ENCODE peak calls at places on chromosomes 6 and 20, in six cellular contexts. V is SK-N-SH, D is tibial artery, Y is activated B cell treated with CpG ODN at 0.5 μM for 24 hours, C is esophagus squamous epithelium, L is astrocyte of the spinal cord. S is an unnamed sample.

GRCh38 chr6:33018904-33019303 is 9.5 kb upstream of the HLA-DOA start:
- DNase-seq in C (peak; percentile 63), Y (no peak), D (peak; percentile 79), L (peak; percentile 4), V (no peak), S (no peak)

GRCh38 chr6:159203304-159204005 is 34.3 kb downstream of the FNDC1 start:
- DNase-seq in Y (no peak), V (no peak), C (no peak), D (peak; percentile 64), L (peak; percentile 83), S (no peak)

GRCh38 chr20:44738779-44739477 is 6.7 kb upstream of the KCNK15 start:
- DNase-seq in D (peak; percentile 72), L (peak; percentile 56), Y (no peak), C (peak; percentile 23), V (peak; percentile 88), S (no peak)

GRCh38 chr20:63260943-63261807 is 6.9 kb upstream of the NKAIN4 start:
- DNase-seq in L (no peak), C (no peak), D (no peak), V (no peak), Y (no peak), S (no peak)

GRCh38 chr20:12748359-12748994 is 260.3 kb upstream of the SPTLC3 start:
- DNase-seq in C (no peak), Y (no peak), D (no peak), V (no peak), L (no peak), S (no peak)

GRCh38 chr20:31719644-31720485 is 2.8 kb downstream of the BCL2L1 start:
- DNase-seq in Y (no peak), V (no peak), D (no peak), L (no peak), C (no peak), S (no peak)

GRCh38 chr6:5930143-5930770 is 76.5 kb downstream of the NRN1 start:
- DNase-seq in L (no peak), D (no peak), V (no peak), Y (no peak), C (no peak), S (no peak)

GRCh38 chr20:38373231-38373867 is 27.1 kb downstream of the LBP start:
- DNase-seq in C (no peak), Y (no peak), V (no peak), L (no peak), D (peak; percentile 48), S (no peak)

GRCh38 chr6:8499540-8499939 is 64.2 kb upstream of the SLC35B3 start:
- DNase-seq in V (peak; percentile 2), D (no peak), C (no peak), Y (no peak), L (no peak), S (no peak)

GRCh38 chr20:34040300-34041015 is 46.7 kb downstream of the RALY start:
- DNase-seq in C (no peak), V (no peak), L (no peak), Y (no peak), D (no peak), S (no peak)

GRCh38 chr6:44352259-44352658 is 9.8 kb downstream of the SPATS1 start:
- DNase-seq in Y (no peak), D (no peak), L (no peak), V (no peak), C (no peak), S (no peak)

GRCh38 chr6:24636681-24637080 is 9.3 kb downstream of the KIAA0319 start:
- DNase-seq in Y (no peak), V (no peak), L (no peak), D (no peak), C (no peak), S (no peak)

GRCh38 chr20:18058661-18059467 is 1.1 kb upstream of the OVOL2 start:
- DNase-seq in C (no peak), L (no peak), D (no peak), Y (no peak), V (peak; percentile 47), S (no peak)

GRCh38 chr6:41193171-41193734 is 7.7 kb downstream of the TREML2 start:
- DNase-seq in Y (no peak), D (no peak), L (no peak), V (no peak), C (no peak), S (no peak)

GRCh38 chr20:20407891-20408805 is 40.2 kb downstream of the INSM1 start:
- DNase-seq in Y (no peak), D (no peak), V (peak; percentile 76), L (no peak), C (no peak), S (no peak)

GRCh38 chr6:113318553-113318952 is 538.6 kb upstream of the MARCKS start:
- DNase-seq in L (peak; percentile 25), D (no peak), Y (no peak), V (no peak), C (no peak), S (no peak)

GRCh38 chr6:37515712-37516075 is 16.0 kb upstream of the CCDC167 start:
- DNase-seq in L (no peak), D (no peak), Y (no peak), C (no peak), V (peak; percentile 67), S (no peak)

GRCh38 chr6:35402136-35402855 is 49.8 kb upstream of the FANCE start:
- DNase-seq in Y (no peak), V (no peak), L (no peak), C (no peak), D (no peak), S (no peak)

GRCh38 chr6:19753822-19754221 is 83.3 kb upstream of the ID4 start:
- DNase-seq in C (no peak), D (no peak), L (no peak), Y (no peak), V (no peak), S (no peak)

GRCh38 chr6:144710207-144710606 is 425.1 kb downstream of the UTRN start:
- DNase-seq in V (no peak), L (peak; percentile 76), Y (no peak), D (no peak), C (no peak), S (no peak)

DNA sequence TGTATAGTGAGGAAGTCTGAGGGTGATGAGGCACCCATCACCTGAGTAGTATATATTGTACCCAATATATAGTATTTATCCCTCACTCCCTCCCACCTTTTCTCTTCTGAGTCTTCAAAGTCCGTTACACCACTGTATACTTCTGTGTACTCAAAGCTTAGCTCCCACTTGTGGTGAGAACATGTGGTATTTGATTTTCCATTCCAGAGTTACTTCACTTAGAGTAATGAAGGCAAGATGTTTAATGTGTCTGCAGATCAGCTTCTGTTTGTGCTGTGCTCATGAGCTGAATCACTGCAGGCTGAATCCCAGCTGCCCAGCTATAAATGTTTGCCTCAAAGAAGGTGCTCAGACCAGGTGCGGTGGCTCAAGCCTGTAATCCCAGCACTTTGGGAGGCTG is 139.3 kb upstream of the FOXA2 start:
- DNase-seq in C (no peak), Y (no peak), D (no peak), L (no peak), V (no peak), S (no peak)
- TF ChIP-seq CTCF in C (no peak), Y (no peak), D (no peak), L (no peak), V (no peak), S (no peak)

DNA sequence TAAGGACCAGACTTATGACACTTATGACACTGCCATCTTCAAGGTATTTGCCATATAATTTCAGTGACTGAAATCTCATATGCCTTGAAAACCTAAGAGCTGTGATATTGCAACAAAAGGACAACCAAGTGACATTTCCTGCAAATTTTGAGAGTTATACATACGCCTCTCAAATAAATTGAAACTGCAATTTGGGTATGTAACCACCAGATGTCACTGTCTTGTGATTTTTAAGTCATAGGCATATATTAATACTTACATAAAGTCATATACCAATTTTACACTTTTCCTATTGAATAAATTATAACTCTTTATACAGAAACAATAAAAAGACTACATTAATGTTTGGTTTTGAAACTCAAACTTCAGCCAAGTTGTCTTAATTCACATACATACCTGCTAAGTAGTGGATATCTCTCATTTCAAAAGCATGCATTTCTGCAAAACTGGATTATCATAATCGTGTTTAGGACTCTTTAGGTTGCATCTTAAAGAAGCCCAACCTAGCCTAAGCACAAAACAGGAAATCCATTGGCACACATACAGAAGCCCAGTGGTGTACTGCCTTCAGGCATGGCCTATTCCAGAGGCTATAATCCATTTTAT is 180.2 kb downstream of the PACRG start:
- DNase-seq in V (no peak), D (no peak), C (no peak), Y (no peak), L (peak; percentile 79), S (no peak)
- TF ChIP-seq CTCF in V (peak; percentile 60), D (no peak), C (no peak), Y (no peak), L (peak; percentile 46), S (peak; percentile 75)

GRCh38 chr6:89314692-89315091 is 407 bp downstream of the GABRR2 start:
- DNase-seq in D (no peak), V (no peak), Y (no peak), C (no peak), L (no peak), S (no peak)

GRCh38 chr6:89310929-89311328 is 4.2 kb downstream of the GABRR2 start:
- DNase-seq in C (no peak), L (peak; percentile 13), D (no peak), V (no peak), Y (no peak), S (no peak)

GRCh38 chr6:89311530-89311852 is 3.6 kb downstream of the GABRR2 start:
- DNase-seq in L (no peak), Y (no peak), V (no peak), D (no peak), C (no peak), S (no peak)

GRCh38 chr6:89313006-89313405 is 2.1 kb downstream of the GABRR2 start:
- DNase-seq in D (peak; percentile 48), V (peak; percentile 47), Y (no peak), C (no peak), L (peak; percentile 78), S (no peak)

DNA sequence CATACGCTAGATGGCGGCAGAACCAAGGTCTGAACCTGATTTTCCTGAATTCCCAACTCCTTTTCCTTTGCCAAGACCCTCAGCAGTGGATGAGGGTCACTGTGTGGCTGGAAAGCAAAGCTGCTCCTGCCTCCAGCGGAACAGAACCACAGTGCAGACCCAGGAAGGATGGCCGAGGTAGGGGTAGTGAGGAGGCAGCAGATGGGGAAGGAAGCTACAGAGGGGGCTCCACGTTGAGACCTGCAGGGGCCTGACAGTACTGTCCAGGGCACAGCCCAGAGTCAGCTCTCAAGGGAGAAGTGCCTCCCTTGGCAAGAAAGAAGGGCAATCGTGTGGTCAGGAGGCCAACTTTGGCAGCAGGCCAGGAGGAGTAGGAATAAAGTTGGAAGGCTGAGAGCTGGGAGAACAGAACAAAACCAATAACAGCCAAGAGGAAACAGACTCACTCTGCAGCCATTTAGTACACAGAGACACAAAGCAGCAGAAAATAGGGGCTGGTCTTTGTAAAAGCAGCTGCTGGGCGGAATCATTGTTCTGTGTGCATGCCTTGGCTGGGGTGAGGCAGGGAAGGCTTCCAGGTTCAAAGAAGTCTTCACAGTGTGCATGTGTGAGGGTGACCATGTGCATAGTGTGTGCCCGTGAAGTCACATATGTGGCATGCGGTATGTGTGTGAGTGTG is 3.1 kb downstream of the GABRR2 start:
- DNase-seq in D (peak; percentile 77), L (peak; percentile 81), Y (no peak), V (no peak), C (no peak), S (no peak)
- TF ChIP-seq CTCF in D (peak; percentile 38), L (peak; percentile 65), Y (no peak), V (no peak), C (no peak), S (peak; percentile 69)

DNA sequence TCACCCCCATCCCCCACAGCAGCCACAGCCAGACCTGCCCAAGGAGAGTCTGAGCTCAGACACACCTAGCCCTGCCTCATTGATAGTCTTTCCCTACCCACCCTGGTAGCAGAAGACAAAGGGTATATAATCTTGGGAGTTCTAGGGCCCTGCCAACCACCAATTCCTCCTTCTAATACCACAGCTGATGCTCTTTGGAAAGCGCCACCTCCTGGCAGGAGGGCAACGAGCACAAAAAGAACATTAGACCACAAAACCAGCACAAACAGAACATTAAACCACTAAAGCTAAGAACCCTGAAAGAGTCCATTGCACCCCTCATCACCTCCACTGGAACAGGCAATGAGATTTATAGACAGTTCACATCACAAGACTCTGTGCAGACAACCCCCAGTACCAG is 195.8 kb upstream of the FUT9 start:
- DNase-seq in C (no peak), V (no peak), D (no peak), Y (no peak), L (no peak), S (no peak)
- TF ChIP-seq CTCF in C (no peak), V (peak; percentile 47), D (no peak), Y (no peak), L (no peak), S (peak; percentile 36)

S was measured in type B pancreatic cell.